ENCODE peak calls at places on chromosomes 2 and 18, in nine cellular contexts. H, P, Y, B, C, I, V, Z and D are unnamed samples.

GRCh38 chr2:67510745-67511144 is 113.6 kb downstream of the ETAA1 start:
- DNase-seq in H (no peak), P (peak; percentile 80), Y (no peak), B (no peak), C (no peak), I (no peak), V (no peak), Z (no peak), D (no peak)

GRCh38 chr2:171430516-171431410 is 3.0 kb downstream of the METTL8 start:
- DNase-seq in H (no peak), P (no peak), Y (no peak), B (no peak), C (no peak), I (no peak), V (no peak), Z (no peak), D (peak; percentile 46)

GRCh38 chr2:160469164-160469563 is 24.4 kb downstream of the RBMS1 start:
- DNase-seq in H (no peak), P (no peak), Y (no peak), B (no peak), C (no peak), I (no peak), V (no peak), Z (no peak), D (no peak)

GRCh38 chr18:59823611-59824195 is 76.1 kb upstream of the PMAIP1 start:
- DNase-seq in H (peak; percentile 69), P (peak; percentile 78), Y (peak; percentile 16), B (peak; percentile 76), C (peak; percentile 83), I (peak; percentile 48), V (peak; percentile 47), Z (no peak), D (peak; percentile 33)

GRCh38 chr18:49961271-49961670 is 147.9 kb upstream of the ACAA2 start:
- DNase-seq in H (no peak), P (no peak), Y (no peak), B (no peak), C (no peak), I (no peak), V (no peak), Z (no peak), D (no peak)

GRCh38 chr2:43305006-43305405 is 78.6 kb upstream of the ZFP36L2 start:
- DNase-seq in H (no peak), P (peak; percentile 72), Y (no peak), B (no peak), C (no peak), I (no peak), V (no peak), Z (no peak), D (no peak)

GRCh38 chr2:37588316-37588777 is 83.1 kb downstream of the CDC42EP3 start:
- DNase-seq in H (no peak), P (no peak), Y (no peak), B (peak; percentile 61), C (no peak), I (no peak), V (no peak), Z (no peak), D (no peak)

GRCh38 chr2:215793747-215794595 is 219.4 kb downstream of the MREG start:
- DNase-seq in H (peak; percentile 44), P (peak; percentile 98), Y (no peak), B (peak; percentile 56), C (no peak), I (peak; percentile 41), V (no peak), Z (no peak), D (no peak)

GRCh38 chr18:70431203-70431624 is 142.4 kb downstream of the SOCS6 start:
- DNase-seq in H (no peak), P (peak; percentile 88), Y (no peak), B (no peak), C (no peak), I (no peak), V (no peak), Z (no peak), D (no peak)

GRCh38 chr2:28413152-28413895 is 20.7 kb downstream of the FOSL2 start:
- DNase-seq in H (peak; percentile 65), P (no peak), Y (no peak), B (no peak), C (no peak), I (no peak), V (no peak), Z (peak; percentile 49), D (no peak)

GRCh38 chr2:16043627-16044026 is 103.3 kb downstream of the MYCN start:
- DNase-seq in H (no peak), P (no peak), Y (no peak), B (no peak), C (no peak), I (no peak), V (no peak), Z (no peak), D (no peak)

GRCh38 chr2:218995972-218996644 is 2.9 kb upstream of the CRYBA2 start:
- DNase-seq in H (peak; percentile 93), P (peak; percentile 68), Y (peak; percentile 85), B (peak; percentile 88), C (peak; percentile 97), I (peak; percentile 80), V (peak; percentile 92), Z (peak; percentile 87), D (peak; percentile 54)

GRCh38 chr2:96591494-96591893 is 46.6 kb downstream of the KANSL3 start:
- DNase-seq in H (no peak), P (no peak), Y (no peak), B (no peak), C (no peak), I (no peak), V (no peak), Z (no peak), D (no peak)

GRCh38 chr18:25409971-25410370 is 58.0 kb upstream of the ZNF521 start:
- DNase-seq in H (no peak), P (no peak), Y (no peak), B (no peak), C (no peak), I (no peak), V (no peak), Z (no peak), D (no peak)

GRCh38 chr2:234970467-234970866 is 18.6 kb downstream of the SH3BP4 start:
- DNase-seq in H (no peak), P (peak; percentile 79), Y (no peak), B (no peak), C (no peak), I (no peak), V (no peak), Z (no peak), D (no peak)

GRCh38 chr18:74292541-74292858 is 737 bp upstream of the CYB5A start:
- DNase-seq in H (no peak), P (no peak), Y (no peak), B (no peak), C (no peak), I (no peak), V (no peak), Z (no peak), D (no peak)

GRCh38 chr2:129178356-129178755 is 801.1 kb upstream of the RAB6C start:
- DNase-seq in H (no peak), P (no peak), Y (no peak), B (peak; percentile 30), C (no peak), I (no peak), V (no peak), Z (peak; percentile 77), D (no peak)

GRCh38 chr2:191486584-191487320 is 191.2 kb upstream of the NABP1 start:
- DNase-seq in H (peak; percentile 29), P (peak; percentile 98), Y (no peak), B (peak; percentile 97), C (no peak), I (peak; percentile 20), V (no peak), Z (no peak), D (no peak)